ENCODE peak calls at places on chromosomes 4 and X, in seven cellular contexts. One of them, this sample, is unnamed.

GRCh38 chr4:10097906-10098769 is 18.5 kb downstream of the WDR1 start:
- DNase-seq in psoas muscle: no peak
- DNase-seq in adipocyte: peak; percentile 31
- DNase-seq in pancreas: peak; percentile 43
- DNase-seq in OCI-LY7: no peak
- DNase-seq in neuronal stem cell: no peak
- DNase-seq in cardiac fibroblast: no peak
- DNase-seq in this sample: no peak

GRCh38 chrX:114038358-114038757 is 545.5 kb upstream of the HTR2C start:
- DNase-seq in cardiac fibroblast: no peak
- DNase-seq in neuronal stem cell: no peak
- DNase-seq in pancreas: no peak
- DNase-seq in adipocyte: no peak
- DNase-seq in psoas muscle: no peak
- DNase-seq in OCI-LY7: no peak
- DNase-seq in this sample: no peak

GRCh38 chr4:5785806-5786680 is 75.0 kb downstream of the EVC start:
- DNase-seq in OCI-LY7: no peak
- DNase-seq in neuronal stem cell: no peak
- DNase-seq in psoas muscle: no peak
- DNase-seq in adipocyte: peak; percentile 89
- DNase-seq in cardiac fibroblast: peak; percentile 96
- DNase-seq in pancreas: no peak
- DNase-seq in this sample: no peak

GRCh38 chrX:1295550-1295949 is 26.9 kb downstream of the CSF2RA start:
- DNase-seq in adipocyte: no peak
- DNase-seq in cardiac fibroblast: no peak
- DNase-seq in OCI-LY7: no peak
- DNase-seq in neuronal stem cell: no peak
- DNase-seq in pancreas: no peak
- DNase-seq in psoas muscle: no peak
- DNase-seq in this sample: no peak

GRCh38 chrX:1462596-1463251 is 10.0 kb upstream of the ASMTL start:
- DNase-seq in adipocyte: peak; percentile 49
- DNase-seq in cardiac fibroblast: peak; percentile 92
- DNase-seq in pancreas: no peak
- DNase-seq in OCI-LY7: no peak
- DNase-seq in psoas muscle: no peak
- DNase-seq in neuronal stem cell: no peak
- DNase-seq in this sample: peak; percentile 74

GRCh38 chr4:100348472-100348871 is 158.2 kb upstream of the DDIT4L start:
- DNase-seq in cardiac fibroblast: peak; percentile 91
- DNase-seq in OCI-LY7: no peak
- DNase-seq in neuronal stem cell: no peak
- DNase-seq in psoas muscle: no peak
- DNase-seq in pancreas: no peak
- DNase-seq in adipocyte: peak; percentile 82
- DNase-seq in this sample: no peak

GRCh38 chrX:24563291-24564010 is 83.7 kb downstream of the PCYT1B start:
- DNase-seq in pancreas: peak; percentile 23
- DNase-seq in psoas muscle: no peak
- DNase-seq in neuronal stem cell: no peak
- DNase-seq in OCI-LY7: no peak
- DNase-seq in adipocyte: no peak
- DNase-seq in cardiac fibroblast: no peak
- DNase-seq in this sample: no peak

GRCh38 chrX:46381630-46382029 is 163.6 kb downstream of the ZNF674 start:
- DNase-seq in cardiac fibroblast: peak; percentile 27
- DNase-seq in adipocyte: peak; percentile 15
- DNase-seq in neuronal stem cell: peak; percentile 2
- DNase-seq in psoas muscle: no peak
- DNase-seq in OCI-LY7: peak; percentile 47
- DNase-seq in pancreas: no peak
- DNase-seq in this sample: no peak

GRCh38 chrX:11611965-11612364 is 53.8 kb downstream of the ARHGAP6 start:
- DNase-seq in cardiac fibroblast: no peak
- DNase-seq in pancreas: no peak
- DNase-seq in OCI-LY7: peak; percentile 41
- DNase-seq in adipocyte: no peak
- DNase-seq in neuronal stem cell: no peak
- DNase-seq in psoas muscle: no peak
- DNase-seq in this sample: no peak

GRCh38 chr4:56871357-56871993 is 36.2 kb upstream of the REST start:
- DNase-seq in psoas muscle: peak; percentile 19
- DNase-seq in pancreas: no peak
- DNase-seq in adipocyte: peak; percentile 88
- DNase-seq in OCI-LY7: no peak
- DNase-seq in cardiac fibroblast: peak; percentile 4
- DNase-seq in neuronal stem cell: peak; percentile 47
- DNase-seq in this sample: no peak

GRCh38 chrX:134713618-134714107 is 55.4 kb upstream of the PLAC1 start:
- DNase-seq in pancreas: no peak
- DNase-seq in adipocyte: no peak
- DNase-seq in cardiac fibroblast: no peak
- DNase-seq in neuronal stem cell: no peak
- DNase-seq in psoas muscle: no peak
- DNase-seq in OCI-LY7: no peak
- DNase-seq in this sample: no peak

GRCh38 chr4:180054291-180054690 is 2188.9 kb upstream of the TENM3 start:
- DNase-seq in cardiac fibroblast: no peak
- DNase-seq in adipocyte: no peak
- DNase-seq in pancreas: no peak
- DNase-seq in OCI-LY7: no peak
- DNase-seq in neuronal stem cell: no peak
- DNase-seq in psoas muscle: no peak
- DNase-seq in this sample: no peak

GRCh38 chr4:181799670-181800069 is 443.5 kb upstream of the TENM3 start:
- DNase-seq in psoas muscle: no peak
- DNase-seq in cardiac fibroblast: no peak
- DNase-seq in adipocyte: no peak
- DNase-seq in OCI-LY7: no peak
- DNase-seq in neuronal stem cell: no peak
- DNase-seq in pancreas: no peak
- DNase-seq in this sample: no peak

GRCh38 chr4:129062580-129062979 is 30.8 kb downstream of the SCLT1 start:
- DNase-seq in cardiac fibroblast: no peak
- DNase-seq in OCI-LY7: no peak
- DNase-seq in pancreas: no peak
- DNase-seq in neuronal stem cell: no peak
- DNase-seq in adipocyte: no peak
- DNase-seq in psoas muscle: no peak
- DNase-seq in this sample: no peak

GRCh38 chrX:151985531-151985930 is 11.1 kb upstream of the GABRE start:
- DNase-seq in cardiac fibroblast: no peak
- DNase-seq in pancreas: no peak
- DNase-seq in adipocyte: no peak
- DNase-seq in psoas muscle: no peak
- DNase-seq in neuronal stem cell: no peak
- DNase-seq in OCI-LY7: no peak
- DNase-seq in this sample: no peak

GRCh38 chrX:25998687-25999086 is 139.5 kb upstream of the MAGEB18 start:
- DNase-seq in neuronal stem cell: no peak
- DNase-seq in psoas muscle: no peak
- DNase-seq in adipocyte: no peak
- DNase-seq in OCI-LY7: no peak
- DNase-seq in cardiac fibroblast: no peak
- DNase-seq in pancreas: no peak
- DNase-seq in this sample: no peak

GRCh38 chr4:152956650-152957436 is 20.7 kb downstream of the FHDC1 start:
- DNase-seq in cardiac fibroblast: peak; percentile 39
- DNase-seq in neuronal stem cell: no peak
- DNase-seq in OCI-LY7: no peak
- DNase-seq in psoas muscle: no peak
- DNase-seq in pancreas: no peak
- DNase-seq in adipocyte: peak; percentile 80
- DNase-seq in this sample: no peak

GRCh38 chrX:54808109-54808604 is 612 bp downstream of the MAGED2 start:
- DNase-seq in cardiac fibroblast: no peak
- DNase-seq in psoas muscle: peak; percentile 68
- DNase-seq in OCI-LY7: no peak
- DNase-seq in adipocyte: peak; percentile 73
- DNase-seq in neuronal stem cell: peak; percentile 70
- DNase-seq in pancreas: peak; percentile 83
- DNase-seq in this sample: peak; percentile 96

GRCh38 chr4:155906554-155907247 is 3.2 kb downstream of the TDO2 start:
- DNase-seq in OCI-LY7: no peak
- DNase-seq in pancreas: no peak
- DNase-seq in adipocyte: peak; percentile 100
- DNase-seq in neuronal stem cell: no peak
- DNase-seq in psoas muscle: no peak
- DNase-seq in cardiac fibroblast: peak; percentile 98
- DNase-seq in this sample: no peak

GRCh38 chr4:151105454-151106032 is 6.1 kb downstream of the RPS3A start:
- DNase-seq in cardiac fibroblast: no peak
- DNase-seq in psoas muscle: no peak
- DNase-seq in pancreas: no peak
- DNase-seq in adipocyte: no peak
- DNase-seq in neuronal stem cell: no peak
- DNase-seq in OCI-LY7: no peak
- DNase-seq in this sample: no peak

GRCh38 chrX:82224961-82225360 is 1023.1 kb downstream of the SH3BGRL start:
- DNase-seq in adipocyte: no peak
- DNase-seq in cardiac fibroblast: no peak
- DNase-seq in OCI-LY7: no peak
- DNase-seq in pancreas: no peak
- DNase-seq in neuronal stem cell: no peak
- DNase-seq in psoas muscle: no peak
- DNase-seq in this sample: no peak

GRCh38 chr4:56158483-56158882 is 209.7 kb downstream of the CEP135 start:
- DNase-seq in psoas muscle: no peak
- DNase-seq in neuronal stem cell: no peak
- DNase-seq in adipocyte: no peak
- DNase-seq in cardiac fibroblast: no peak
- DNase-seq in pancreas: no peak
- DNase-seq in OCI-LY7: no peak
- DNase-seq in this sample: no peak

GRCh38 chr4:82896755-82897154 is 3.8 kb upstream of the THAP9 start:
- DNase-seq in neuronal stem cell: no peak
- DNase-seq in cardiac fibroblast: no peak
- DNase-seq in pancreas: no peak
- DNase-seq in psoas muscle: no peak
- DNase-seq in OCI-LY7: no peak
- DNase-seq in adipocyte: no peak
- DNase-seq in this sample: no peak
- H3K4me3 ChIP-seq in neuronal stem cell: no peak overlapping the region
- H3K4me3 ChIP-seq in cardiac fibroblast: no peak overlapping the region
- H3K4me3 ChIP-seq in pancreas: no peak overlapping the region
- H3K4me3 ChIP-seq in psoas muscle: no peak overlapping the region
- H3K4me3 ChIP-seq in OCI-LY7: peak overlapping the region; percentile 6
- H3K4me3 ChIP-seq in adipocyte: no peak overlapping the region
- H3K4me3 ChIP-seq in this sample: no peak overlapping the region

GRCh38 chr4:144647095-144647959 is 1.4 kb downstream of the HHIP start:
- DNase-seq in pancreas: no peak
- DNase-seq in cardiac fibroblast: peak; percentile 80
- DNase-seq in psoas muscle: no peak
- DNase-seq in adipocyte: peak; percentile 43
- DNase-seq in neuronal stem cell: no peak
- DNase-seq in OCI-LY7: no peak
- DNase-seq in this sample: no peak
- H3K4me3 ChIP-seq in pancreas: peak overlapping the region; percentile 10
- H3K4me3 ChIP-seq in cardiac fibroblast: peak overlapping the region; percentile 73
- H3K4me3 ChIP-seq in psoas muscle: peak overlapping the region; percentile 62
- H3K4me3 ChIP-seq in adipocyte: peak overlapping the region; percentile 79
- H3K4me3 ChIP-seq in neuronal stem cell: peak overlapping the region; percentile 52
- H3K4me3 ChIP-seq in OCI-LY7: no peak overlapping the region
- H3K4me3 ChIP-seq in this sample: peak overlapping the region; percentile 40

GRCh38 chr4:26239796-26240195 is 81.0 kb upstream of the RBPJ start:
- DNase-seq in pancreas: no peak
- DNase-seq in psoas muscle: no peak
- DNase-seq in adipocyte: peak; percentile 24
- DNase-seq in cardiac fibroblast: no peak
- DNase-seq in neuronal stem cell: no peak
- DNase-seq in OCI-LY7: no peak
- DNase-seq in this sample: no peak

GRCh38 chr4:26237916-26238315 is 82.9 kb upstream of the RBPJ start:
- DNase-seq in psoas muscle: no peak
- DNase-seq in pancreas: no peak
- DNase-seq in OCI-LY7: no peak
- DNase-seq in adipocyte: no peak
- DNase-seq in cardiac fibroblast: no peak
- DNase-seq in neuronal stem cell: no peak
- DNase-seq in this sample: no peak

GRCh38 chr4:26238426-26238781 is 82.4 kb upstream of the RBPJ start:
- DNase-seq in pancreas: no peak
- DNase-seq in OCI-LY7: no peak
- DNase-seq in psoas muscle: no peak
- DNase-seq in cardiac fibroblast: no peak
- DNase-seq in adipocyte: peak; percentile 19
- DNase-seq in neuronal stem cell: no peak
- DNase-seq in this sample: no peak

GRCh38 chr4:26242451-26242850 is 78.4 kb upstream of the RBPJ start:
- DNase-seq in psoas muscle: no peak
- DNase-seq in neuronal stem cell: no peak
- DNase-seq in OCI-LY7: no peak
- DNase-seq in adipocyte: no peak
- DNase-seq in cardiac fibroblast: peak; percentile 27
- DNase-seq in pancreas: no peak
- DNase-seq in this sample: no peak

DNA sequence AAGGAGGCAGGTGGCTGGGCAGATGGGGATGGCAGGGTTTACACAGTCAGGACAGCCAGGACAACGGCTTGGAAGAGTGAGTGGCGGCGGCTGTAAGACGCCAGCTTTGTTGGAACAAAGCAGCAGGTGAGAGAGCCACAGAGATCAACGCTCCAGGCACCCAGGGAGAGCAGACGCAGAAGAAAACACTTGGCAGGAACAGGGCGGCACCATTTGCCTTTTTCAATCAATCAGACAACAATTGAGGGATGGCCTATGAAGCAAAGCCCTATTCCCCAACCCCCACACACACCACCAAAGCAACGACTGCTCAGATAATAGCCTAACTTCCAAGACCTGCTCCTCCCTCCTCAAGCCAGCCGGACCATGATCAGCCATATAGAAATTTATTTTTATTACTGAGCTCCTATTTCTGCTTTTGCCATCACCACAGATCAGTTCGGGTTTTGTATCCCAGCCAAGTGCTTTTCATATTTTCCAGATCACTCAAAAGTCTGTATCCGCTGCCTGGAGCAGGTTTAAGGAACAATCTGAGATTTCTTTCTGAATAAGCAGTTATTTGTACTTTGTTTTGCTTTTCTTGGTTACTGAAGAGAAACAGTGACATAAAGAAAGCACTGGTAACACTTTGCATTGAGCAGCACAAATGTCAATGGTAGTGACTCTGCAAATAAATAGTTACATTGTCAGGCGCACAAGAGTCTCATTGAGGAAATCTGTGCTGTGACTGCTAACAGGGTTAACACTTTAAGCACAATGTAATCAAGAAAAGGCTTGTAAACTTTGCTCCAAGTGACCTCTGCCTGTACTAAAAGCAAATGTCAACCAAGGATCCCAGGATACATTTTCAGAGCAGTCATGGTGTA is 81.8 kb upstream of the RBPJ start:
- DNase-seq in neuronal stem cell: peak; percentile 58
- DNase-seq in OCI-LY7: no peak
- DNase-seq in cardiac fibroblast: peak; percentile 74
- DNase-seq in pancreas: no peak
- DNase-seq in adipocyte: peak; percentile 79
- DNase-seq in psoas muscle: no peak
- DNase-seq in this sample: no peak
- H3K4me3 ChIP-seq in neuronal stem cell: peak overlapping the region; percentile 21
- H3K4me3 ChIP-seq in OCI-LY7: no peak overlapping the region
- H3K4me3 ChIP-seq in cardiac fibroblast: no peak overlapping the region
- H3K4me3 ChIP-seq in pancreas: no peak overlapping the region
- H3K4me3 ChIP-seq in adipocyte: peak overlapping the region; percentile 37
- H3K4me3 ChIP-seq in psoas muscle: peak overlapping the region; percentile 22
- H3K4me3 ChIP-seq in this sample: no peak overlapping the region

GRCh38 chr4:65791807-65792308 is 121.6 kb upstream of the EPHA5 start:
- DNase-seq in neuronal stem cell: peak; percentile 6
- DNase-seq in OCI-LY7: no peak
- DNase-seq in psoas muscle: no peak
- DNase-seq in pancreas: no peak
- DNase-seq in adipocyte: peak; percentile 50
- DNase-seq in cardiac fibroblast: peak; percentile 70
- DNase-seq in this sample: no peak
- H3K4me3 ChIP-seq in neuronal stem cell: no peak overlapping the region
- H3K4me3 ChIP-seq in OCI-LY7: no peak overlapping the region
- H3K4me3 ChIP-seq in psoas muscle: no peak overlapping the region
- H3K4me3 ChIP-seq in pancreas: no peak overlapping the region
- H3K4me3 ChIP-seq in adipocyte: peak overlapping the region; percentile 48
- H3K4me3 ChIP-seq in cardiac fibroblast: no peak overlapping the region
- H3K4me3 ChIP-seq in this sample: no peak overlapping the region